ENCODE peak calls at places on chromosomes 2 and 18, in six cellular contexts. One of them, this sample, is unnamed. For H3K4me1, the result is how much of the 10 kb centered on the place peaks cover.

GRCh38 chr2:213932-214693 is 49.7 kb downstream of the SH3YL1 start:
- ATAC-seq in HCT116: no peak
- ATAC-seq in aorta: peak
- ATAC-seq in A549: no peak
- ATAC-seq in upper lobe of right lung: no peak
- ATAC-seq in mucosa of descending colon: no peak
- ATAC-seq in this sample: no peak

GRCh38 chr18:3269241-3269640 is 7.3 kb downstream of the MYL12B start:
- ATAC-seq in HCT116: no peak
- ATAC-seq in aorta: no peak
- ATAC-seq in A549: peak
- ATAC-seq in upper lobe of right lung: peak
- ATAC-seq in mucosa of descending colon: no peak
- ATAC-seq in this sample: no peak

GRCh38 chr2:38765551-38765950 is 12.5 kb upstream of the GEMIN6 start:
- ATAC-seq in HCT116: no peak
- ATAC-seq in aorta: no peak
- ATAC-seq in A549: no peak
- ATAC-seq in upper lobe of right lung: no peak
- ATAC-seq in mucosa of descending colon: no peak
- ATAC-seq in this sample: no peak

GRCh38 chr18:65938592-65939372 is 188.0 kb downstream of the CDH7 start:
- ATAC-seq in HCT116: no peak
- ATAC-seq in aorta: no peak
- ATAC-seq in A549: peak
- ATAC-seq in upper lobe of right lung: peak
- ATAC-seq in mucosa of descending colon: peak
- ATAC-seq in this sample: no peak

GRCh38 chr2:30161929-30162328 is 15.1 kb downstream of the YPEL5 start:
- ATAC-seq in HCT116: no peak
- ATAC-seq in aorta: no peak
- ATAC-seq in A549: no peak
- ATAC-seq in upper lobe of right lung: no peak
- ATAC-seq in mucosa of descending colon: no peak
- ATAC-seq in this sample: no peak

GRCh38 chr2:226655871-226656270 is 143.7 kb downstream of the IRS1 start:
- ATAC-seq in HCT116: no peak
- ATAC-seq in aorta: no peak
- ATAC-seq in A549: peak
- ATAC-seq in upper lobe of right lung: peak
- ATAC-seq in mucosa of descending colon: peak
- ATAC-seq in this sample: peak

GRCh38 chr2:112996635-112997034 is 8.6 kb upstream of the IL36A start:
- ATAC-seq in HCT116: no peak
- ATAC-seq in aorta: no peak
- ATAC-seq in A549: no peak
- ATAC-seq in upper lobe of right lung: no peak
- ATAC-seq in mucosa of descending colon: peak
- ATAC-seq in this sample: no peak

GRCh38 chr2:229798446-229799147 is 84.2 kb upstream of the DNER start:
- ATAC-seq in HCT116: no peak
- ATAC-seq in aorta: no peak
- ATAC-seq in A549: no peak
- ATAC-seq in upper lobe of right lung: no peak
- ATAC-seq in mucosa of descending colon: no peak
- ATAC-seq in this sample: no peak

GRCh38 chr2:134917958-134918517 is 584 bp upstream of the CCNT2 start:
- ATAC-seq in HCT116: peak
- ATAC-seq in aorta: peak
- ATAC-seq in A549: peak
- ATAC-seq in upper lobe of right lung: peak
- ATAC-seq in mucosa of descending colon: peak
- ATAC-seq in this sample: peak

GRCh38 chr2:238775591-238775990 is 72.3 kb upstream of the TWIST2 start:
- ATAC-seq in HCT116: no peak
- ATAC-seq in aorta: no peak
- ATAC-seq in A549: no peak
- ATAC-seq in upper lobe of right lung: no peak
- ATAC-seq in mucosa of descending colon: no peak
- ATAC-seq in this sample: no peak

GRCh38 chr2:33005057-33005456 is 58.3 kb downstream of the LTBP1 start:
- ATAC-seq in HCT116: no peak
- ATAC-seq in aorta: no peak
- ATAC-seq in A549: no peak
- ATAC-seq in upper lobe of right lung: no peak
- ATAC-seq in mucosa of descending colon: no peak
- ATAC-seq in this sample: no peak

GRCh38 chr18:35076126-35076525 is 34.9 kb downstream of the MAPRE2 start:
- ATAC-seq in HCT116: no peak
- ATAC-seq in aorta: no peak
- ATAC-seq in A549: no peak
- ATAC-seq in upper lobe of right lung: no peak
- ATAC-seq in mucosa of descending colon: no peak
- ATAC-seq in this sample: no peak

GRCh38 chr2:9941996-9942390 is 9.5 kb upstream of the GRHL1 start:
- ATAC-seq in HCT116: no peak
- ATAC-seq in aorta: no peak
- ATAC-seq in A549: no peak
- ATAC-seq in upper lobe of right lung: no peak
- ATAC-seq in mucosa of descending colon: no peak
- ATAC-seq in this sample: no peak

GRCh38 chr2:39413063-39413722 is 23.9 kb downstream of the MAP4K3 start:
- ATAC-seq in HCT116: no peak
- ATAC-seq in aorta: no peak
- ATAC-seq in A549: peak
- ATAC-seq in upper lobe of right lung: no peak
- ATAC-seq in mucosa of descending colon: no peak
- ATAC-seq in this sample: no peak

GRCh38 chr18:28584726-28585125 is 407.8 kb upstream of the CDH2 start:
- ATAC-seq in HCT116: peak
- ATAC-seq in aorta: no peak
- ATAC-seq in A549: no peak
- ATAC-seq in upper lobe of right lung: no peak
- ATAC-seq in mucosa of descending colon: no peak
- ATAC-seq in this sample: no peak

GRCh38 chr2:205556841-205557539 is 125.3 kb upstream of the NRP2 start:
- ATAC-seq in HCT116: no peak
- ATAC-seq in aorta: no peak
- ATAC-seq in A549: no peak
- ATAC-seq in upper lobe of right lung: no peak
- ATAC-seq in mucosa of descending colon: no peak
- ATAC-seq in this sample: no peak

GRCh38 chr18:494602-494983 is 5.9 kb downstream of the COLEC12 start:
- ATAC-seq in HCT116: no peak
- ATAC-seq in aorta: no peak
- ATAC-seq in A549: no peak
- ATAC-seq in upper lobe of right lung: no peak
- ATAC-seq in mucosa of descending colon: no peak
- ATAC-seq in this sample: peak

GRCh38 chr18:9869713-9870430 is 15.9 kb upstream of the TXNDC2 start:
- ATAC-seq in HCT116: peak
- ATAC-seq in aorta: peak
- ATAC-seq in A549: peak
- ATAC-seq in upper lobe of right lung: peak
- ATAC-seq in mucosa of descending colon: peak
- ATAC-seq in this sample: peak

GRCh38 chr2:14831458-14831857 is 198.9 kb downstream of the LRATD1 start:
- ATAC-seq in HCT116: no peak
- ATAC-seq in aorta: no peak
- ATAC-seq in A549: no peak
- ATAC-seq in upper lobe of right lung: no peak
- ATAC-seq in mucosa of descending colon: no peak
- ATAC-seq in this sample: no peak

GRCh38 chr2:40286721-40287120 is 165.2 kb downstream of the SLC8A1 start:
- ATAC-seq in HCT116: no peak
- ATAC-seq in aorta: no peak
- ATAC-seq in A549: no peak
- ATAC-seq in upper lobe of right lung: no peak
- ATAC-seq in mucosa of descending colon: no peak
- ATAC-seq in this sample: no peak

GRCh38 chr2:150060341-150060740 is 427.1 kb downstream of the RND3 start:
- ATAC-seq in HCT116: no peak
- ATAC-seq in aorta: no peak
- ATAC-seq in A549: no peak
- ATAC-seq in upper lobe of right lung: no peak
- ATAC-seq in mucosa of descending colon: no peak
- ATAC-seq in this sample: no peak

GRCh38 chr2:150063432-150063889 is 424.0 kb downstream of the RND3 start:
- ATAC-seq in HCT116: no peak
- ATAC-seq in aorta: no peak
- ATAC-seq in A549: no peak
- ATAC-seq in upper lobe of right lung: no peak
- ATAC-seq in mucosa of descending colon: no peak
- ATAC-seq in this sample: no peak

GRCh38 chr2:150066490-150066889 is 421.0 kb downstream of the RND3 start:
- ATAC-seq in HCT116: no peak
- ATAC-seq in aorta: no peak
- ATAC-seq in A549: no peak
- ATAC-seq in upper lobe of right lung: no peak
- ATAC-seq in mucosa of descending colon: no peak
- ATAC-seq in this sample: no peak

GRCh38 chr2:150062416-150062815 is 425.1 kb downstream of the RND3 start:
- ATAC-seq in HCT116: no peak
- ATAC-seq in aorta: no peak
- ATAC-seq in A549: no peak
- ATAC-seq in upper lobe of right lung: no peak
- ATAC-seq in mucosa of descending colon: no peak
- ATAC-seq in this sample: no peak

DNA sequence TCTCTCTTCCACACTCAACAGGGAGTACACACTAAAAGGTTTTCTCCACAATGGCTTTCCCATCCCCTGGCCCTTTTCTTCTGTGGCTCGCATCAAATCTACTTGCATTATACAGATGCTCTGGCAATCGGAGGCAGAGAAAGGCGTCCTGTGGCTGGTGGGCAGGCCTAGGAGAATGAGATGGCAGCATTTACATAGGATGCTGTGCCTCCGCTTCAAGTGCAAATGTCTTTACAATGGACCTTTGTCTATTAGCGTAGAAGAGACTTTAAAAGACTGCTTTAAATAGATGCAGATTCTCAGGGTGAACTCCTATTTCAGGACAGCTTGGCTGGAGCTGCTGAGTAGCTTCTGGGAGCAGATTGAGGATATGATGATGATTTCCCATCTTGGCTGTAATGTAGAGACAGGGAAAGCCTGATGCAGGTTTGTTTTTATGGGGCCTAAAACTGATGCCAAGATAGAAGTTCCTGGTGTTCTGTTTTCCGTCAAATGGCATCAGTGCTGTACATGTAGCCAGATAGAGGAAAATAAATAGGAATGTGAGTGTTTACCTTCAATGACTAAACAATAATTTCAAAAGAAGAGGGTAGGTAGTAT is 423.4 kb downstream of the RND3 start:
- ATAC-seq in HCT116: no peak
- ATAC-seq in aorta: no peak
- ATAC-seq in A549: no peak
- ATAC-seq in upper lobe of right lung: no peak
- ATAC-seq in mucosa of descending colon: no peak
- ATAC-seq in this sample: no peak
- H3K4me1 ChIP-seq in HCT116: under half
- H3K4me1 ChIP-seq in aorta: under half
- H3K4me1 ChIP-seq in A549: under half
- H3K4me1 ChIP-seq in upper lobe of right lung: under half
- H3K4me1 ChIP-seq in mucosa of descending colon: under half
- H3K4me1 ChIP-seq in this sample: under half

DNA sequence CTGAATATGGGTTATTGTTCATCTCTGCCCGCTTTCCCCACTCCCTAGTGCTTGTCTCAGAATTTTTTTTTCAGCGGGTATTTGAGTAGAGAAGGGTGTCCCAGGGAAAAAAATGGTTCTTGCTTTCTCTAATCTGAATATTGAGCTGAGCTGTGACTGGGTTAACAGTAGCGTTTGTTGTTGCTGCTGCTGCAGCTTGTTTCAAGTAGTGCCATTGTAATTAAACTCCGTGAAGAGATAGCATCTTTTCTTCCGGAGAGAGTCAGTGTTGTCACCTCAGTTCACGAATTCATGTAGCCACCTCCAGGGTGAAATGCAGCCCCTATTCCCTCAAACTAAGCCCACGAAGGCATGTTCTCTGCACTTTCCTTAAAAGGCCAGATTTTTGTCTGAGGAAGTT is 1.5 kb upstream of the AAK1 start:
- ATAC-seq in HCT116: no peak
- ATAC-seq in aorta: no peak
- ATAC-seq in A549: no peak
- ATAC-seq in upper lobe of right lung: no peak
- ATAC-seq in mucosa of descending colon: no peak
- ATAC-seq in this sample: no peak
- H3K4me3 ChIP-seq in HCT116: peak
- H3K4me3 ChIP-seq in aorta: peak
- H3K4me3 ChIP-seq in A549: peak
- H3K4me3 ChIP-seq in upper lobe of right lung: peak
- H3K4me3 ChIP-seq in mucosa of descending colon: no peak
- H3K4me3 ChIP-seq in this sample: peak

GRCh38 chr2:66521459-66521858 is 86.5 kb downstream of the MEIS1 start:
- ATAC-seq in HCT116: no peak
- ATAC-seq in aorta: no peak
- ATAC-seq in A549: no peak
- ATAC-seq in upper lobe of right lung: no peak
- ATAC-seq in mucosa of descending colon: no peak
- ATAC-seq in this sample: no peak

GRCh38 chr2:66525609-66526008 is 90.7 kb downstream of the MEIS1 start:
- ATAC-seq in HCT116: no peak
- ATAC-seq in aorta: no peak
- ATAC-seq in A549: no peak
- ATAC-seq in upper lobe of right lung: no peak
- ATAC-seq in mucosa of descending colon: no peak
- ATAC-seq in this sample: no peak

GRCh38 chr2:66526171-66526570 is 91.2 kb downstream of the MEIS1 start:
- ATAC-seq in HCT116: no peak
- ATAC-seq in aorta: no peak
- ATAC-seq in A549: no peak
- ATAC-seq in upper lobe of right lung: no peak
- ATAC-seq in mucosa of descending colon: no peak
- ATAC-seq in this sample: no peak

GRCh38 chr2:66522591-66523379 is 87.9 kb downstream of the MEIS1 start:
- ATAC-seq in HCT116: no peak
- ATAC-seq in aorta: no peak
- ATAC-seq in A549: no peak
- ATAC-seq in upper lobe of right lung: no peak
- ATAC-seq in mucosa of descending colon: no peak
- ATAC-seq in this sample: no peak

DNA sequence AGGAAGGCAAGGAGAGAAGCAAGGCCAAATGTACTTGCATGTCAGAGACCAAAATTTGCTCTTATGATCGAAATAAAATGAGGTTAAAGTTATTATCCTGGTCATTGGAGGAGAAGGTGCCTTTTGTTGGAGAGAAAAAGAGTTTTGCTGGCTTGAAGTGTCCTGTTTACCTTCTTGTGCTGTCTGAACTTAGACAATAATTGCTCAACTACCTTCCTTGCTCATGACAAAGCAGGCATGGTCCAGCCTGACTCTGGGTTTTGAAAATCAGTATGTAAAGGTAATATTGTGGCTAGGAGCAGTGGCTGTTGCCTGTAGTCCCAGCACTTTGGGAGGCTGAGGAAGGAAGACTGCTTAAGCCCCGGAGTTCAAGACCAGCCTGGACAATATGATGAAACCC is 89.1 kb downstream of the MEIS1 start:
- ATAC-seq in HCT116: no peak
- ATAC-seq in aorta: no peak
- ATAC-seq in A549: no peak
- ATAC-seq in upper lobe of right lung: no peak
- ATAC-seq in mucosa of descending colon: no peak
- ATAC-seq in this sample: no peak
- H3K4me1 ChIP-seq in HCT116: under half
- H3K4me1 ChIP-seq in aorta: under half
- H3K4me1 ChIP-seq in A549: under half
- H3K4me1 ChIP-seq in upper lobe of right lung: under half
- H3K4me1 ChIP-seq in mucosa of descending colon: under half
- H3K4me1 ChIP-seq in this sample: under half

GRCh38 chr2:109332880-109333279 is 203.9 kb downstream of the SH3RF3 start:
- ATAC-seq in HCT116: peak
- ATAC-seq in aorta: no peak
- ATAC-seq in A549: no peak
- ATAC-seq in upper lobe of right lung: no peak
- ATAC-seq in mucosa of descending colon: no peak
- ATAC-seq in this sample: no peak
- H3K4me3 ChIP-seq in HCT116: no peak
- H3K4me3 ChIP-seq in aorta: no peak
- H3K4me3 ChIP-seq in A549: no peak
- H3K4me3 ChIP-seq in upper lobe of right lung: no peak
- H3K4me3 ChIP-seq in mucosa of descending colon: no peak
- H3K4me3 ChIP-seq in this sample: no peak

This sample was measured in gastroesophageal sphincter.